ENCODE peak calls at places on chromosome 2, in ten cellular contexts. X, H, Q, R, K, T, L, F, J and S are unnamed samples. For H3K4me1, the result is how much of the 10 kb centered on the place peaks cover.

GRCh38 chr2:84793641-84794040 is 87.2 kb downstream of the TRABD2A start:
- DNase-seq in L (no peak), F (no peak), Q (no peak), T (no peak), R (no peak), X (no peak), J (no peak), K (no peak), H (no peak), S (no peak)

GRCh38 chr2:196160966-196161365 is 10.4 kb downstream of the STK17B start:
- DNase-seq in J (no peak), T (no peak), H (no peak), X (no peak), Q (no peak), K (no peak), F (no peak), R (no peak), L (no peak), S (no peak)

GRCh38 chr2:169222665-169223064 is 139.7 kb downstream of the LRP2 start:
- DNase-seq in Q (no peak), T (no peak), L (no peak), R (no peak), X (no peak), F (no peak), J (no peak), H (no peak), K (peak), S (no peak)

GRCh38 chr2:241208058-241208457 is 19.6 kb downstream of the ANO7 start:
- DNase-seq in H (no peak), J (no peak), L (no peak), T (no peak), Q (no peak), R (no peak), F (no peak), X (no peak), K (no peak), S (no peak)

GRCh38 chr2:120552800-120553471 is 182.7 kb upstream of the GLI2 start:
- DNase-seq in R (peak), K (peak), F (no peak), X (peak), J (peak), Q (peak), T (peak), H (peak), L (peak), S (peak)

GRCh38 chr2:85748948-85749875 is 4.6 kb upstream of the ATOH8 start:
- DNase-seq in J (no peak), L (no peak), Q (peak), K (no peak), X (no peak), F (no peak), T (no peak), H (no peak), R (no peak), S (no peak)

GRCh38 chr2:31335921-31336570 is 78.5 kb downstream of the XDH start:
- DNase-seq in H (peak), Q (no peak), F (no peak), T (no peak), X (no peak), J (no peak), R (no peak), K (peak), L (no peak), S (no peak)

GRCh38 chr2:9690252-9690651 is 59.5 kb upstream of the YWHAQ start:
- DNase-seq in K (no peak), H (peak), X (no peak), L (no peak), F (no peak), Q (peak), R (peak), J (no peak), T (no peak), S (no peak)

GRCh38 chr2:226652388-226652787 is 147.2 kb downstream of the IRS1 start:
- DNase-seq in R (no peak), K (peak), J (peak), L (no peak), H (peak), Q (no peak), F (no peak), X (no peak), T (peak), S (no peak)

GRCh38 chr2:165122521-165122920 is 81.3 kb downstream of the SCN3A start:
- DNase-seq in X (no peak), K (no peak), F (no peak), Q (no peak), R (no peak), T (no peak), L (no peak), H (no peak), J (no peak), S (no peak)

GRCh38 chr2:240797914-240798313 is 22.1 kb downstream of the KIF1A start:
- DNase-seq in T (no peak), Q (no peak), K (no peak), L (no peak), X (no peak), J (no peak), H (no peak), F (no peak), R (no peak), S (no peak)

GRCh38 chr2:105796131-105796638 is 51.5 kb downstream of the NCK2 start:
- DNase-seq in Q (no peak), L (no peak), K (no peak), X (no peak), F (peak), T (no peak), R (no peak), J (no peak), H (no peak), S (no peak)

GRCh38 chr2:348517-348916 is 60.6 kb upstream of the ALKAL2 start:
- DNase-seq in R (no peak), K (no peak), T (no peak), F (no peak), H (no peak), L (no peak), J (no peak), Q (no peak), X (no peak), S (no peak)

GRCh38 chr2:344811-345210 is 56.9 kb upstream of the ALKAL2 start:
- DNase-seq in X (no peak), T (no peak), L (no peak), J (no peak), F (no peak), R (no peak), K (no peak), Q (no peak), H (no peak), S (no peak)

GRCh38 chr2:349390-349789 is 61.5 kb upstream of the ALKAL2 start:
- DNase-seq in Q (no peak), T (no peak), X (no peak), H (no peak), K (no peak), F (no peak), L (no peak), J (no peak), R (no peak), S (no peak)
- H3K27ac ChIP-seq in Q (no peak), T (no peak), X (no peak), H (no peak), K (no peak), F (no peak), L (no peak), J (no peak), R (no peak), S (no peak)

GRCh38 chr2:230671117-230671516 is 41.5 kb upstream of the CAB39 start:
- DNase-seq in K (peak), F (no peak), H (peak), Q (no peak), R (no peak), L (no peak), T (no peak), J (no peak), X (no peak), S (no peak)
- H3K4me1 ChIP-seq in K (under half), F (under half), H (under half), Q (under half), R (under half), L (under half), T (under half), J (half or more), X (under half), S (under half)

GRCh38 chr2:20095469-20095868 is 44.0 kb upstream of the LAPTM4A start:
- DNase-seq in T (no peak), X (no peak), J (no peak), L (no peak), Q (no peak), H (no peak), R (no peak), K (no peak), F (no peak), S (no peak)
- H3K27ac ChIP-seq in T (no peak), X (no peak), J (no peak), L (no peak), Q (no peak), H (peak), R (no peak), K (peak), F (no peak), S (no peak)

GRCh38 chr2:101753207-101753616 is 55.7 kb downstream of the MAP4K4 start:
- DNase-seq in H (peak), R (no peak), X (no peak), K (no peak), F (no peak), L (no peak), Q (no peak), T (no peak), J (no peak), S (peak)

GRCh38 chr2:101751875-101752619 is 54.5 kb downstream of the MAP4K4 start:
- DNase-seq in L (no peak), T (no peak), K (no peak), F (no peak), R (no peak), Q (no peak), J (no peak), H (no peak), X (no peak), S (peak)

GRCh38 chr2:101752708-101753107 is 55.2 kb downstream of the MAP4K4 start:
- DNase-seq in H (no peak), L (no peak), R (peak), Q (no peak), J (no peak), T (no peak), F (no peak), X (no peak), K (no peak), S (no peak)

GRCh38 chr2:101751276-101751675 is 53.8 kb downstream of the MAP4K4 start:
- DNase-seq in T (no peak), R (no peak), J (no peak), F (no peak), X (no peak), K (no peak), L (no peak), H (no peak), Q (no peak), S (peak)

GRCh38 chr2:101750688-101751087 is 53.2 kb downstream of the MAP4K4 start:
- DNase-seq in X (no peak), T (no peak), R (no peak), F (no peak), K (no peak), L (no peak), J (no peak), Q (no peak), H (no peak), S (no peak)
- H3K4me1 ChIP-seq in X (half or more), T (half or more), R (under half), F (under half), K (half or more), L (under half), J (under half), Q (under half), H (under half), S (under half)

DNA sequence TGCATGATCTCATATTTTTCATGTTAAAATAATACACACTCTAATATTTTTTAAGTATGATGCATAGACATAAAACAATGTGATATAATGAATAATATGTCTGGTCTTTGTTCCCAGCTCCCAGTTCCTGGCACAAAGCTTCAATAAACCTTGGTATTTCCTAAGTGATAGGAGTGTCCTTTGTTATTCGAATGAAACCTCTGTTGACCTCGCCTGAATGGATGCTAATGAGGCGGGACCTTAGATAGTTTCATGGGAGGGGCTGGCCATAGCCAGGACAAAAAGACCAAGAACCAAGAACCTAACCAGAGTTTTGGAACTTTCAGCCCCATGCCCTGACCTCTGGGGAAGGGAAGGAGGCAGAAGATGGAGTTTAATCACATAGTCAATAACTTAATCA is 257.7 kb upstream of the COPS8 start:
- DNase-seq in L (no peak), J (no peak), T (no peak), R (peak), H (no peak), X (no peak), F (no peak), Q (peak), K (no peak), S (no peak)
- H3K27ac ChIP-seq in L (no peak), J (no peak), T (no peak), R (peak), H (no peak), X (no peak), F (no peak), Q (peak), K (no peak), S (no peak)

GRCh38 chr2:38665854-38666577 is at the start of gene GALM:
- DNase-seq in F (peak), Q (peak), L (peak), T (peak), X (peak), R (peak), J (peak), K (peak), H (peak), S (peak)

GRCh38 chr2:38671303-38671702 is 5.4 kb downstream of the GALM start:
- DNase-seq in X (no peak), R (no peak), Q (no peak), H (no peak), J (no peak), T (no peak), F (no peak), K (no peak), L (no peak), S (no peak)

GRCh38 chr2:38668787-38669479 is 3.0 kb downstream of the GALM start:
- DNase-seq in J (no peak), T (no peak), L (no peak), R (no peak), X (no peak), K (no peak), F (no peak), Q (no peak), H (no peak), S (no peak)

GRCh38 chr2:38666578-38666926 is 638 bp downstream of the GALM start:
- DNase-seq in F (no peak), T (no peak), L (no peak), X (no peak), R (no peak), K (peak), Q (no peak), J (no peak), H (peak), S (peak)

GRCh38 chr2:38668092-38668491 is 2.2 kb downstream of the GALM start:
- DNase-seq in J (no peak), K (no peak), H (no peak), X (no peak), Q (no peak), L (no peak), T (no peak), F (no peak), R (no peak), S (no peak)
- H3K4me1 ChIP-seq in J (under half), K (under half), H (under half), X (under half), Q (under half), L (under half), T (under half), F (under half), R (under half), S (under half)

GRCh38 chr2:42073739-42074138 is 25.9 kb downstream of the PKDCC start:
- DNase-seq in F (no peak), T (no peak), Q (no peak), H (peak), K (no peak), R (no peak), J (no peak), X (no peak), L (no peak), S (no peak)
- H3K27ac ChIP-seq in F (no peak), T (no peak), Q (no peak), H (peak), K (no peak), R (no peak), J (no peak), X (peak), L (no peak), S (no peak)

DNA sequence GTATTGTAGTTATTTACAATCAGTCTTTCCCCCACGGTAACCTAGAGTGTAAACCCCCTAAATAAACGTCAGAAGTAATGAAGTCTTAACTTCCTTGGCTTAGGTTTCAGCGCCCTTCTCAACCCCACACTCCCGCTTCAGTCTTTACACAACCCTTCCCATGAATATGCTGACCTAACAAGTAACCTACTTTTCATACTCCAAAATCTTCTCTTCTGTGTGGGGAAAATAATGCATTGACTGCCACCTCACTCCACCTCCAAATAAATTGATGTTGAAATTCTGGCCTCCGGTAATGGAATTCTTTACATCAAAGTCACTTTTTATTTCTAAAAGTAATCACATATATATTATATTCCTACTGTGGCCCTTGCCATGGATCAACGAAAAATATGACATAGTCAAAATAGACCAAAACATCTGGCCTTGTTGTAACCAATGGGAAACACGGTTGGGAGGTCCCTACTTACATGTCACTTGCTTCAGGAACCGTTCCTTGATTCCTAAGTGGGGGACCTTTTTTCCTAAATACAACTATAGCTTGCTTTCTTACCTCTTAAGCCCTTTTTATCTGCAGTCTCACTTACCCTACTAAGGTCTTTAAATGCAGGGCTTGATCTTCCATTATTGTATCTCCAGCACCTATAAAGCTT is 961 bp downstream of the GEN1 start:
- DNase-seq in L (no peak), K (peak), F (no peak), J (no peak), Q (no peak), H (no peak), T (peak), R (no peak), X (no peak), S (no peak)
- H3K4me1 ChIP-seq in L (under half), K (under half), F (under half), J (under half), Q (under half), H (under half), T (half or more), R (under half), X (under half), S (half or more)

GRCh38 chr2:190123956-190124355 is 61.4 kb upstream of the MSTN start:
- DNase-seq in K (peak), X (no peak), Q (no peak), L (no peak), H (peak), R (no peak), J (no peak), F (no peak), T (no peak), S (no peak)
- H3K27ac ChIP-seq in K (no peak), X (no peak), Q (no peak), L (no peak), H (no peak), R (no peak), J (no peak), F (no peak), T (no peak), S (no peak)

DNA sequence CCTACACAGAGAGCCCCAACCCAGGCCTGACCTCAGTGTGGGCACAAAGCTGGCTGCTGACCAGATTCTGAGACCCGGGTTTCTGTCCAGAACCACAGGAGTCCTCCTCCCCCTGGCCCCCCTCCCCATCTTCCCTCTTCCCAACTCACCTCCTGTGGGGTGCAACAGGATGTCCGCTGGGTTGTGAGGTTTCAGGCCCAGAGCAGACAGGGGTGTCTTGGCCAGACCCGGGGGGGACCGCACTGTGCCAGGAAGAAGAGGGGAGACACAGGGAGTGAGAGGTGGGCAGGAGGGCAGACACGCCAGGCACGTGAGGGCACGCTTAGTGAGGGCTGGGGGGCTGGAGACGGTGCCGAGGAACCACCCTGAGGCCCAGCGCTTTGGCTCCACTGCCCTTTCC is 171.5 kb downstream of the TNS1 start:
- DNase-seq in J (no peak), Q (no peak), H (no peak), K (no peak), L (no peak), T (no peak), R (no peak), X (no peak), F (no peak), S (no peak)
- H3K4me1 ChIP-seq in J (under half), Q (half or more), H (under half), K (under half), L (under half), T (under half), R (under half), X (under half), F (under half), S (under half)